ENCODE peak calls at places on chromosomes 4 and X, in four cellular contexts. Q is K562, J is HCT116, X is H1. U is an unnamed sample.

GRCh38 chr4:172390341-172390740 is 577.1 kb downstream of the GALNTL6 start:
- DNase-seq in X (no peak), Q (no peak), J (no peak), U (no peak)

GRCh38 chr4:90246841-90247240 is 119.6 kb downstream of the CCSER1 start:
- DNase-seq in J (peak; percentile 19), Q (no peak), X (no peak), U (no peak)

GRCh38 chr4:45931151-45931550 is 192.7 kb downstream of the GABRG1 start:
- DNase-seq in X (no peak), Q (no peak), J (no peak), U (no peak)

GRCh38 chr4:79141530-79141929 is 184.3 kb downstream of the NAA11 start:
- DNase-seq in J (no peak), Q (no peak), X (peak; percentile 9), U (peak; percentile 1)

GRCh38 chr4:99863804-99864203 is 30.4 kb downstream of the LAMTOR3 start:
- DNase-seq in J (no peak), X (no peak), Q (no peak), U (no peak)

GRCh38 chr4:152556283-152556682 is 20.4 kb upstream of the FBXW7 start:
- DNase-seq in J (no peak), Q (no peak), X (no peak), U (no peak)

GRCh38 chrX:22109442-22109841 is 77.3 kb downstream of the PHEX start:
- DNase-seq in J (no peak), X (no peak), Q (no peak), U (no peak)

GRCh38 chrX:45850197-45850774 is 649.6 kb upstream of the DIPK2B start:
- DNase-seq in X (no peak), Q (no peak), J (no peak), U (no peak)

GRCh38 chrX:28223991-28224390 is 242.7 kb upstream of the DCAF8L1 start:
- DNase-seq in Q (no peak), J (no peak), X (no peak), U (no peak)

GRCh38 chr4:111802191-111802590 is 343.1 kb upstream of the FAM241A start:
- DNase-seq in X (no peak), J (no peak), Q (no peak), U (no peak)

GRCh38 chr4:53785996-53786395 is 194.7 kb upstream of the LNX1 start:
- DNase-seq in Q (no peak), J (no peak), X (no peak), U (no peak)

GRCh38 chr4:42678512-42678911 is 21.6 kb upstream of the ATP8A1 start:
- DNase-seq in J (no peak), X (no peak), Q (no peak), U (no peak)

GRCh38 chr4:33924239-33924638 is 2320.1 kb downstream of the ARAP2 start:
- DNase-seq in Q (no peak), J (peak; percentile 82), X (no peak), U (no peak)

GRCh38 chr4:185011408-185011807 is 6.9 kb upstream of the HELT start:
- DNase-seq in Q (peak; percentile 25), J (peak; percentile 4), X (no peak), U (peak; percentile 14)

GRCh38 chr4:151389316-151389715 is 19.7 kb upstream of the FHIP1A start:
- DNase-seq in J (no peak), X (no peak), Q (no peak), U (no peak)

GRCh38 chr4:35966558-35966957 is 277.8 kb downstream of the ARAP2 start:
- DNase-seq in X (no peak), Q (no peak), J (no peak), U (no peak)

DNA sequence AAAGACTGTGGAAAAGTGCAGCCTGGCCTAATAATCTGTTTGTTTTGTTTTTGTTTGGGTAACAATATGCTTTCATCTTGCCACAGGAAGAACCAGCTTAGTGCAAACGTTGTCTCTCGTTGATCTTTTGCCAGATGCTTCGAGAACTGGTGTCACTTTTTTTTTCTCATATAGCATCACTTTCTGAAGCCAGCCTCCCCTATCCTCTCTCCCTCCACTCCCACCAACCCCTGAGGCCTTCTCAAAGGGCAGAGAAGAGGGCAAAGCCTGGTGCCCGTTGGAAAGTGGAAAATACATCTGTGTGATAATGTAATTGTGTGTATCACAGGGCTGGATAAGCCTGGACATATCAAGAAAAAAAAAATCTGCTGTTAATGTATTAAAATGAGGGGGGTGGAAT is 7.9 kb downstream of the POU4F2 start:
- DNase-seq in X (no peak), J (no peak), Q (no peak), U (no peak)
- TF ChIP-seq EZH2 in X (no peak), J (no peak), Q (no peak), U (no peak)

DNA sequence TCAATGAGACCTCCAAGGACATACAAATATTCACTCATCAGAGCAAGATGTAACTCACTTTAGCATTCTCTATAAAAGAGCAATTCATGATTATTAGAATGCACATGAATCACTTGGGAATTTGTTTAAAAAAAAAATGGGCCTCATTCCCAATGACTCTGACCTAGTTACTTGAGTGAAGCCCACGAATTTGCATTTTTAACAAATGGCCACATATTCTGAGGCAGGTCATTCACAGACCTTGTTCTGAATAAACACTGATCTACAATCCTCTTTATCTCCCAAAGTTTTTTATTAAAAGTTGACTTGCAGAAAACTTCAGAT is 255.1 kb upstream of the VEGFC start:
- DNase-seq in Q (no peak), J (no peak), X (no peak), U (no peak)
- TF ChIP-seq FOSL1 in Q (no peak), J (no peak), X (no peak), U (no peak)

GRCh38 chrX:131795442-131796229 is 227.5 kb upstream of the STK26 start:
- DNase-seq in Q (no peak), X (no peak), J (no peak), U (no peak)
- TF ChIP-seq EZH2 in Q (no peak), X (no peak), J (no peak), U (no peak)

GRCh38 chr4:129355529-129355928 is 259.6 kb downstream of the C4orf33 start:
- DNase-seq in Q (no peak), J (no peak), X (no peak), U (no peak)

GRCh38 chr4:129358571-129358970 is 262.6 kb downstream of the C4orf33 start:
- DNase-seq in J (peak; percentile 26), X (no peak), Q (no peak), U (no peak)

GRCh38 chr4:129352480-129352879 is 256.5 kb downstream of the C4orf33 start:
- DNase-seq in J (no peak), X (no peak), Q (no peak), U (no peak)

GRCh38 chr4:129353490-129353889 is 257.5 kb downstream of the C4orf33 start:
- DNase-seq in J (no peak), X (no peak), Q (no peak), U (no peak)

DNA sequence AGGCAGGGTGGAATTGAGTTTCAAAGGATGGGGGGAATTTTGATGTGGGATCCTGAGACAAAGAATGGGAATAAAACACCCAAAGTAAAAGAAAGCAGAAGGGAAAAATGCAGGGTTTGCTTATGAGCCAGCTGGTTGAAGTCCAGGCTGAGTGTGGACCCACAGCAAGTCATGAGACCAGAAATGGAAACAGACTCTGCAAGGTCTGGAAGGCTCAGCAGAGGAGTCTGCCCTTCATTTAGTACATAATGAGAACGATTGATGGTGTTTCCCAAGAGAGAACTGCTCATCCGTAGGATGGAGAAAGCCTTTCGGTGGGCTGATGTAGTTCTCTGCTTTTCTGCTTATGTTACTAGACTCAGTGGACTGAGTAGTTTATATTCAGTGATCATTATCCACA is 259.1 kb downstream of the C4orf33 start:
- DNase-seq in Q (no peak), X (no peak), J (no peak), U (no peak)
- TF ChIP-seq FOSL1 in Q (no peak), X (no peak), J (no peak), U (no peak)

GRCh38 chr4:7304436-7304835 is 112.1 kb downstream of the SORCS2 start:
- DNase-seq in J (no peak), X (no peak), Q (no peak), U (no peak)
- TF ChIP-seq EZH2 in J (no peak), X (no peak), Q (no peak), U (no peak)

DNA sequence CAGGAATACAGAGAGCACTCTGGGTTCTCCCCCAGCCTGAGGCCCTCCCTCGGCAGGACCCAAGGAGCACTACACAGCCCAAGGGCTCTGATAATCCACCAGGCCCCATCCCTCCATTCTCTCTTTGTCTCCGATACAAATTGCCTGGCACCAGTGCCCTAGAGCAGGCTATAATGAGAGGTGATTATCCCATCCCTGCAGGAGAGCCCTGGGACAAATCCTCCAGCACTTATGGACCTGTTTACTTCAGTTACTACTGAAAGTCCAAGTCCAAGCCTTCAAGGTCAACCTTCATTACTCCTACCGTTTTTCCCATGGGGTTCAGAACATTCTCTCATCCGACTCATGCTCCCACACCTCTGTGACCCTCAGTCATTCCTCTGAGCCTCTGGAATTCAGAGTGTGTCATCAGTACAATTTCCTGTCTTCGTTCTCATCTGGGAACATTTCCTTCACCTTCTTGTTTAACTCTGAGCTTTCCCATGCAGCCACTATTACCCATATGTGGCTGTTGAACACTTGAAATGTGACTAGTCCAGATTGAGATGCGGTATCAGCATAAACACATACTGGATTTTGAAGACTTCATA is 299.0 kb downstream of the RAPGEF2 start:
- DNase-seq in J (no peak), Q (no peak), X (no peak), U (peak; percentile 25)
- TF ChIP-seq FOSL1 in J (no peak), Q (no peak), X (no peak), U (no peak)

DNA sequence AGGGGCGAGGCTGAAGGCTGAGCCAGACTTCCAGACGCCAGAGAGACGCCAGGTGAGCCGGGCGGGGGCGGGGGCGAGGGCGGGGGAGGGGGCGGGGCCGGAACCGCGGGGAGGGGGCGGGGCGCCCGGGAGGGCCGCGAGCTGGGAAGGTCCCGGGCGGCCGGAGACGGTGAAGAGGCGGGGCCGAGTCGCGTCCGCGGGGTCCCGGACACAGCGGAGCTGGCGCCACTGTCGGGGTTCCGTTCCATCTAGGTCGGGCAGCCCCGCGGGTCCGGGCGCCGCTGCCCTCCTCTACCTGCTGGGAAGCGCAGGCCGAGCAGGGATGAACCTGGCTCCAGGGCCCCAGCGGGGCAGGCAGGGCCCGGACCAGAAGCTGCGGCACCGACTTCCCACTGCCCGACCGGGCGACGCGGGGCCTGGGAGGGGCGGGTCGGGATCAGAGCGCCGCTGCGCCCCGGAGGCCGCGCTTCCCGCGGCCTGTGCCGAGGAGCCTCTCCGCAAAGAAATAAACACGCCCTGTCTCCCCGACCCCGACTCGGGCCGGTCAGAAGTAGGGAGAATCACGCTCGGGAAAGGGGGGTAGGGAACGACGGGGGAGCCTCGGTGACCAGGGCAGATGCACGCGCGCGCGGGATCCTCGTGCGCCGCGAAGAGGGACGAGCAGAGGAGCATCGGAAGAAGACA is 10.6 kb downstream of the HMX1 start:
- DNase-seq in Q (peak; percentile 47), J (no peak), X (no peak), U (no peak)
- TF ChIP-seq EZH2 in Q (no peak), J (no peak), X (no peak), U (no peak)

DNA sequence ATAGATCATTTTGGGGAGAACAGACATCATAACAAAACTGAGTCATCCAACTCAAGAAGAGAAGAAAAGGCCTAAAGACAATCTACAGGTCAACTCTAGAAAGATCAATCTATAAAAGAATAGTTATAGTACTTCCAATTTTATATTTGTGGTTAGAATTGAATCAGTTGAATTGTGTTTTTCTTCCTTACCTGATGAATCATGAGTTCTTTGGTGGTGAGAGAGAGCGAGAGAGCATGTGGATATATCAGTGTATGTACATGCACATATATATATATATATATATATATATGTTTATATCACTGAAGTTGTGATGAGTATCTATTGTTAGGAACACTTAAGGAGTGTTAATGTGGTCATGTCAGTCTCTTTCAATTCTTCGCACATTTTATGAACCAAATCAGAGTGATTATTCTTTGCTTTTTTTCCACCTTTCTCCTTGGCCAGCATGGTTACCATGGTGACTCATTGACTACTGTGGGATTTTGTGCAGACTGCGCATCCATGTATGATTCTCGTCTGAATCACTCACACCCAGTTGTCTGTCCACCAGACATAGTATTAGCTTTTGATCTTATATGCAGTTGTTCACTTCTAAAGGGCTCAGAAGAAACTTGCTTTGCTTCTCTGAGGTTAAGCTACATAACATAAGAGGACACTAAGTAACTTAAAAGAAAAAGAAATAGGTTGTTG is 90.4 kb upstream of the RAB40AL start:
- DNase-seq in J (no peak), Q (no peak), X (no peak), U (no peak)
- TF ChIP-seq FOSL1 in J (no peak), Q (no peak), X (no peak), U (no peak)

GRCh38 chr4:84499065-84499982 is at the start of gene NKX6-1:
- DNase-seq in X (peak; percentile 84), Q (peak; percentile 55), J (peak; percentile 87), U (no peak)
- TF ChIP-seq EZH2 in X (no peak), Q (no peak), J (no peak), U (no peak)